ENCODE peak calls at places on chromosomes 1 and 21, in nine cellular contexts. One of them, this sample, is unnamed.
A peak's percentile ranks its signal among the peaks of the same experiment; 100 is the strongest.

GRCh38 chr21:33063907-33064622 is 5.9 kb upstream of the OLIG1 start:
- DNase-seq in stimulated activated CD8-positive, alpha-beta memory T cell treated with anti-CD3 and anti-CD28 coated beads, Interleukin-4, amount 100 ng/mL, for 1 hour: no peak
- DNase-seq in T-cell: no peak
- DNase-seq in OCI-M1: no peak
- DNase-seq in stimulated activated naive CD8-positive, alpha-beta T cell treated with anti-CD3 and anti-CD28 coated beads, Interleukin-15, amount 100 ng/mL, for 72 hours: no peak
- DNase-seq in left cardiac atrium: no peak
- DNase-seq in left colon: no peak
- DNase-seq in astrocyte of the spinal cord: no peak
- DNase-seq in suprapubic skin: no peak
- DNase-seq in this sample: no peak

GRCh38 chr1:89804646-89805237 is 16.1 kb upstream of the LRRC8D start:
- DNase-seq in stimulated activated CD8-positive, alpha-beta memory T cell treated with anti-CD3 and anti-CD28 coated beads, Interleukin-4, amount 100 ng/mL, for 1 hour: peak; percentile 73
- DNase-seq in left cardiac atrium: peak; percentile 84
- DNase-seq in OCI-M1: peak; percentile 94
- DNase-seq in suprapubic skin: peak; percentile 88
- DNase-seq in astrocyte of the spinal cord: peak; percentile 86
- DNase-seq in left colon: peak; percentile 72
- DNase-seq in T-cell: peak; percentile 71
- DNase-seq in stimulated activated naive CD8-positive, alpha-beta T cell treated with anti-CD3 and anti-CD28 coated beads, Interleukin-15, amount 100 ng/mL, for 72 hours: peak; percentile 81
- DNase-seq in this sample: peak; percentile 67

GRCh38 chr1:61182049-61182448 is 99.7 kb downstream of the NFIA start:
- DNase-seq in left colon: no peak
- DNase-seq in left cardiac atrium: no peak
- DNase-seq in stimulated activated CD8-positive, alpha-beta memory T cell treated with anti-CD3 and anti-CD28 coated beads, Interleukin-4, amount 100 ng/mL, for 1 hour: no peak
- DNase-seq in T-cell: no peak
- DNase-seq in stimulated activated naive CD8-positive, alpha-beta T cell treated with anti-CD3 and anti-CD28 coated beads, Interleukin-15, amount 100 ng/mL, for 72 hours: no peak
- DNase-seq in suprapubic skin: no peak
- DNase-seq in astrocyte of the spinal cord: peak; percentile 68
- DNase-seq in OCI-M1: no peak
- DNase-seq in this sample: peak; percentile 81

GRCh38 chr1:229210844-229211243 is 60.1 kb upstream of the RAB4A start:
- DNase-seq in stimulated activated CD8-positive, alpha-beta memory T cell treated with anti-CD3 and anti-CD28 coated beads, Interleukin-4, amount 100 ng/mL, for 1 hour: no peak
- DNase-seq in stimulated activated naive CD8-positive, alpha-beta T cell treated with anti-CD3 and anti-CD28 coated beads, Interleukin-15, amount 100 ng/mL, for 72 hours: no peak
- DNase-seq in astrocyte of the spinal cord: no peak
- DNase-seq in left colon: no peak
- DNase-seq in T-cell: no peak
- DNase-seq in OCI-M1: no peak
- DNase-seq in suprapubic skin: no peak
- DNase-seq in left cardiac atrium: no peak
- DNase-seq in this sample: no peak

GRCh38 chr1:230668227-230668626 is 25.9 kb downstream of the COG2 start:
- DNase-seq in left cardiac atrium: no peak
- DNase-seq in left colon: no peak
- DNase-seq in T-cell: no peak
- DNase-seq in astrocyte of the spinal cord: no peak
- DNase-seq in stimulated activated CD8-positive, alpha-beta memory T cell treated with anti-CD3 and anti-CD28 coated beads, Interleukin-4, amount 100 ng/mL, for 1 hour: no peak
- DNase-seq in stimulated activated naive CD8-positive, alpha-beta T cell treated with anti-CD3 and anti-CD28 coated beads, Interleukin-15, amount 100 ng/mL, for 72 hours: no peak
- DNase-seq in OCI-M1: no peak
- DNase-seq in suprapubic skin: no peak
- DNase-seq in this sample: no peak

GRCh38 chr1:65681101-65681500 is 111.6 kb upstream of the PDE4B start:
- DNase-seq in suprapubic skin: no peak
- DNase-seq in OCI-M1: no peak
- DNase-seq in stimulated activated naive CD8-positive, alpha-beta T cell treated with anti-CD3 and anti-CD28 coated beads, Interleukin-15, amount 100 ng/mL, for 72 hours: no peak
- DNase-seq in astrocyte of the spinal cord: peak; percentile 68
- DNase-seq in left cardiac atrium: no peak
- DNase-seq in T-cell: no peak
- DNase-seq in stimulated activated CD8-positive, alpha-beta memory T cell treated with anti-CD3 and anti-CD28 coated beads, Interleukin-4, amount 100 ng/mL, for 1 hour: no peak
- DNase-seq in left colon: no peak
- DNase-seq in this sample: peak; percentile 55

GRCh38 chr1:29852248-29852647 is 615.9 kb downstream of the PTPRU start:
- DNase-seq in astrocyte of the spinal cord: no peak
- DNase-seq in T-cell: no peak
- DNase-seq in OCI-M1: no peak
- DNase-seq in left cardiac atrium: no peak
- DNase-seq in stimulated activated CD8-positive, alpha-beta memory T cell treated with anti-CD3 and anti-CD28 coated beads, Interleukin-4, amount 100 ng/mL, for 1 hour: no peak
- DNase-seq in suprapubic skin: no peak
- DNase-seq in left colon: no peak
- DNase-seq in stimulated activated naive CD8-positive, alpha-beta T cell treated with anti-CD3 and anti-CD28 coated beads, Interleukin-15, amount 100 ng/mL, for 72 hours: no peak
- DNase-seq in this sample: no peak

GRCh38 chr1:167507719-167508118 is 10.6 kb downstream of the CD247 start:
- DNase-seq in OCI-M1: no peak
- DNase-seq in left cardiac atrium: no peak
- DNase-seq in stimulated activated naive CD8-positive, alpha-beta T cell treated with anti-CD3 and anti-CD28 coated beads, Interleukin-15, amount 100 ng/mL, for 72 hours: no peak
- DNase-seq in stimulated activated CD8-positive, alpha-beta memory T cell treated with anti-CD3 and anti-CD28 coated beads, Interleukin-4, amount 100 ng/mL, for 1 hour: no peak
- DNase-seq in left colon: no peak
- DNase-seq in astrocyte of the spinal cord: no peak
- DNase-seq in suprapubic skin: no peak
- DNase-seq in T-cell: no peak
- DNase-seq in this sample: no peak

GRCh38 chr1:243791586-243792267 is 58.3 kb downstream of the AKT3 start:
- DNase-seq in left colon: no peak
- DNase-seq in OCI-M1: no peak
- DNase-seq in T-cell: no peak
- DNase-seq in left cardiac atrium: no peak
- DNase-seq in stimulated activated naive CD8-positive, alpha-beta T cell treated with anti-CD3 and anti-CD28 coated beads, Interleukin-15, amount 100 ng/mL, for 72 hours: no peak
- DNase-seq in stimulated activated CD8-positive, alpha-beta memory T cell treated with anti-CD3 and anti-CD28 coated beads, Interleukin-4, amount 100 ng/mL, for 1 hour: no peak
- DNase-seq in astrocyte of the spinal cord: no peak
- DNase-seq in suprapubic skin: no peak
- DNase-seq in this sample: no peak

GRCh38 chr1:44537961-44538360 is 132.9 kb downstream of the RNF220 start:
- DNase-seq in left colon: no peak
- DNase-seq in stimulated activated naive CD8-positive, alpha-beta T cell treated with anti-CD3 and anti-CD28 coated beads, Interleukin-15, amount 100 ng/mL, for 72 hours: no peak
- DNase-seq in astrocyte of the spinal cord: no peak
- DNase-seq in stimulated activated CD8-positive, alpha-beta memory T cell treated with anti-CD3 and anti-CD28 coated beads, Interleukin-4, amount 100 ng/mL, for 1 hour: no peak
- DNase-seq in suprapubic skin: no peak
- DNase-seq in T-cell: no peak
- DNase-seq in OCI-M1: no peak
- DNase-seq in left cardiac atrium: no peak
- DNase-seq in this sample: no peak

GRCh38 chr1:215376544-215377264 is 190.4 kb upstream of the KCTD3 start:
- DNase-seq in left colon: no peak
- DNase-seq in stimulated activated naive CD8-positive, alpha-beta T cell treated with anti-CD3 and anti-CD28 coated beads, Interleukin-15, amount 100 ng/mL, for 72 hours: no peak
- DNase-seq in left cardiac atrium: no peak
- DNase-seq in suprapubic skin: no peak
- DNase-seq in OCI-M1: no peak
- DNase-seq in T-cell: no peak
- DNase-seq in stimulated activated CD8-positive, alpha-beta memory T cell treated with anti-CD3 and anti-CD28 coated beads, Interleukin-4, amount 100 ng/mL, for 1 hour: no peak
- DNase-seq in astrocyte of the spinal cord: peak; percentile 35
- DNase-seq in this sample: no peak

GRCh38 chr1:98988906-98989603 is 15.6 kb downstream of the PLPPR5 start:
- DNase-seq in stimulated activated CD8-positive, alpha-beta memory T cell treated with anti-CD3 and anti-CD28 coated beads, Interleukin-4, amount 100 ng/mL, for 1 hour: no peak
- DNase-seq in left colon: no peak
- DNase-seq in suprapubic skin: no peak
- DNase-seq in T-cell: no peak
- DNase-seq in stimulated activated naive CD8-positive, alpha-beta T cell treated with anti-CD3 and anti-CD28 coated beads, Interleukin-15, amount 100 ng/mL, for 72 hours: no peak
- DNase-seq in OCI-M1: peak; percentile 27
- DNase-seq in astrocyte of the spinal cord: peak; percentile 28
- DNase-seq in left cardiac atrium: no peak
- DNase-seq in this sample: no peak

GRCh38 chr1:33259879-33260278 is 3.6 kb downstream of the ZNF362 start:
- DNase-seq in left cardiac atrium: no peak
- DNase-seq in left colon: no peak
- DNase-seq in suprapubic skin: no peak
- DNase-seq in stimulated activated naive CD8-positive, alpha-beta T cell treated with anti-CD3 and anti-CD28 coated beads, Interleukin-15, amount 100 ng/mL, for 72 hours: no peak
- DNase-seq in astrocyte of the spinal cord: no peak
- DNase-seq in T-cell: no peak
- DNase-seq in OCI-M1: no peak
- DNase-seq in stimulated activated CD8-positive, alpha-beta memory T cell treated with anti-CD3 and anti-CD28 coated beads, Interleukin-4, amount 100 ng/mL, for 1 hour: no peak
- DNase-seq in this sample: no peak

GRCh38 chr1:64246294-64246917 is 43.0 kb downstream of the UBE2U start:
- DNase-seq in OCI-M1: peak; percentile 63
- DNase-seq in astrocyte of the spinal cord: peak; percentile 64
- DNase-seq in left colon: no peak
- DNase-seq in T-cell: no peak
- DNase-seq in left cardiac atrium: no peak
- DNase-seq in stimulated activated CD8-positive, alpha-beta memory T cell treated with anti-CD3 and anti-CD28 coated beads, Interleukin-4, amount 100 ng/mL, for 1 hour: no peak
- DNase-seq in stimulated activated naive CD8-positive, alpha-beta T cell treated with anti-CD3 and anti-CD28 coated beads, Interleukin-15, amount 100 ng/mL, for 72 hours: no peak
- DNase-seq in suprapubic skin: no peak
- DNase-seq in this sample: no peak

GRCh38 chr1:27402349-27402754 is 9.9 kb downstream of the GPR3 start:
- DNase-seq in astrocyte of the spinal cord: peak; percentile 70
- DNase-seq in OCI-M1: peak; percentile 22
- DNase-seq in suprapubic skin: peak; percentile 90
- DNase-seq in stimulated activated CD8-positive, alpha-beta memory T cell treated with anti-CD3 and anti-CD28 coated beads, Interleukin-4, amount 100 ng/mL, for 1 hour: no peak
- DNase-seq in stimulated activated naive CD8-positive, alpha-beta T cell treated with anti-CD3 and anti-CD28 coated beads, Interleukin-15, amount 100 ng/mL, for 72 hours: no peak
- DNase-seq in T-cell: no peak
- DNase-seq in left colon: peak; percentile 87
- DNase-seq in left cardiac atrium: peak; percentile 81
- DNase-seq in this sample: no peak

GRCh38 chr1:227790868-227791267 is 24.6 kb upstream of the PRSS38 start:
- DNase-seq in left colon: no peak
- DNase-seq in suprapubic skin: no peak
- DNase-seq in astrocyte of the spinal cord: no peak
- DNase-seq in OCI-M1: no peak
- DNase-seq in T-cell: no peak
- DNase-seq in stimulated activated naive CD8-positive, alpha-beta T cell treated with anti-CD3 and anti-CD28 coated beads, Interleukin-15, amount 100 ng/mL, for 72 hours: no peak
- DNase-seq in stimulated activated CD8-positive, alpha-beta memory T cell treated with anti-CD3 and anti-CD28 coated beads, Interleukin-4, amount 100 ng/mL, for 1 hour: no peak
- DNase-seq in left cardiac atrium: no peak
- DNase-seq in this sample: no peak

This sample was measured in non-pigmented ciliary epithelial cell.